ENCODE peak calls at places on chromosomes 12 and 14, in five cellular contexts. S, W, L, G and F are unnamed samples.

GRCh38 chr12:104863549-104863948 is 94.5 kb downstream of the SLC41A2 start:
- DNase-seq in L (no peak), G (no peak), W (peak), S (no peak), F (no peak)

GRCh38 chr12:94941440-94941862 is 62.0 kb downstream of the NDUFA12 start:
- DNase-seq in L (no peak), S (no peak), W (peak), G (no peak), F (peak)

GRCh38 chr12:124277394-124278222 is 17.3 kb upstream of the RFLNA start:
- DNase-seq in L (no peak), S (no peak), G (no peak), W (no peak), F (no peak)

GRCh38 chr14:58280954-58281787 is 17.2 kb upstream of the ARID4A start:
- DNase-seq in S (no peak), G (no peak), L (no peak), W (peak), F (peak)

GRCh38 chr12:5383961-5384360 is 47.9 kb upstream of the NTF3 start:
- DNase-seq in W (no peak), G (no peak), L (no peak), S (no peak), F (no peak)

GRCh38 chr14:32018391-32019092 is 58.6 kb upstream of the ARHGAP5 start:
- DNase-seq in W (no peak), L (no peak), S (peak), G (no peak), F (no peak)

GRCh38 chr12:2283910-2284309 is 231.1 kb downstream of the CACNA1C start:
- DNase-seq in S (no peak), W (peak), G (no peak), L (no peak), F (peak)

GRCh38 chr12:54509660-54510059 is 12.1 kb downstream of the NCKAP1L start:
- DNase-seq in L (no peak), G (no peak), W (no peak), S (no peak), F (no peak)

GRCh38 chr14:65159281-65160062 is 57.2 kb upstream of the MAX start:
- DNase-seq in W (no peak), L (no peak), G (no peak), S (no peak), F (no peak)

GRCh38 chr12:68203460-68203875 is 22.1 kb downstream of the IL26 start:
- DNase-seq in W (no peak), S (no peak), L (no peak), G (no peak), F (no peak)

GRCh38 chr14:75578099-75578785 is at the start of gene FLVCR2:
- DNase-seq in W (peak), S (peak), L (peak), G (peak), F (peak)

GRCh38 chr12:3520711-3521110 is 29.7 kb downstream of the PRMT8 start:
- DNase-seq in G (peak), L (no peak), S (no peak), W (no peak), F (no peak)

GRCh38 chr12:107091381-107091780 is 2.0 kb downstream of the CRY1 start:
- DNase-seq in W (peak), S (no peak), G (no peak), L (no peak), F (peak)

DNA sequence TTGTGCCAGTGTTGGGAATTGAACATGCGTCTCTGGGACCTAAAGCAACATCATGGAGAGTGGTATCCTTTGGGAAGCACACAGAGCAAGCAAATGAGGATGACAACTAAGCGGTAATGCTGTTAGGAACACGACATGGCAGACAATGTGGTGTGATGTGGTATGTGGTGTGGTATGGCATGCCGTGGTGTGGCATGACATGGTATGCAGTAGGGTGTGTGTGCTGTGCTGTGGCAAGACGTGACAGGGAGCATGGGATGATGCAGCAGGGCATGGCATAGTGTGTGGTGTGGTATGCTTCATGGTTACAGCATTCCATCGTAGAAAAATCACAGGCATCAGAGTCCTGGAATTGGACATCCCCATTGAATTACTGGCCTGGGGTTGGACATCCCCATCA is 108.7 kb downstream of the RTN1 start:
- DNase-seq in S (no peak), L (no peak), W (no peak), G (no peak), F (no peak)
- H3K23ac ChIP-seq in S (no peak), L (no peak), W (no peak), G (no peak), F (no peak)

GRCh38 chr14:61403411-61403810 is 82.0 kb downstream of the PRKCH start:
- DNase-seq in G (no peak), W (no peak), L (no peak), S (no peak), F (no peak)
- H2AK5ac ChIP-seq in G (no peak), W (no peak), L (no peak), S (no peak), F (no peak)

GRCh38 chr14:39593339-39593738 is 161.1 kb upstream of the FBXO33 start:
- DNase-seq in G (no peak), S (no peak), L (no peak), W (no peak), F (no peak)
- H3K23ac ChIP-seq in G (no peak), S (no peak), L (no peak), W (no peak), F (no peak)

DNA sequence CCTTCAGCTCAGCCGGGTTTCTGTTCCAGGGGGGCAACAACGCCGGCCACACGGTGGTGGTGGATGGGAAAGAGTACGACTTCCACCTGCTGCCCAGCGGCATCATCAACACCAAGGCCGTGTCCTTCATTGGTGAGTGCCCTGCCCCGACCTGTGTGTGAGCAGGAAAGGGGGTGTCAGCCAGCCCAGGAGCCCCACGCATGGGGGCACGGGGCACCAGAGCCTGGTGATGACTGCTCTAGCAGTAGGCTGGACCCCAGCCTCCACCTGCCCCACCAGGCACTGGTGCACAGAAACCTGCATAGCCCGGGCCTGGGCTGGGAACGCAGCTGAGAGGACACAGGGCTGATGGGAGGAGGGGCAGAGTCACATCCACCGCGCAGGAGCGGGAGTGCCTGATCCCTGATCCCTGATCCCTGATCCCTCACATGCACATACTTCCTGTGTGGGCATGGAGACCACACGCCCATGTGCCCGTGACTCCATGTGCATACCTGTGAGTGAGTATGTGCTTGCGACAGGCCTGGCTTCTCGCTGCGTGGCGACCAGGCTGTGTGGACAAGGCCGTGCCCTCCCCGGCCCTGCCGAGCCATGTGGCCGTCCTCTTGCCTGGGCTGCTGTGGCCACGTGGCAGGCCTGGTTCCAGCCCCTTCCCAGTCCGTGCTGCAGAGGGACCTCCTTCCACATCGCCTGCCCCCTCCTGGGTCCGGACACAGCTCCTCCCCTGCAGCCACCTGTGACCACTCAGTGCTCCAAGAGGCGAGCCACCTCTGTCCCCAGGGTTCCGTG is 11.2 kb downstream of the ADSS1 start:
- DNase-seq in W (no peak), G (no peak), L (no peak), S (no peak), F (no peak)
- H2AK5ac ChIP-seq in W (peak), G (no peak), L (no peak), S (peak), F (no peak)

DNA sequence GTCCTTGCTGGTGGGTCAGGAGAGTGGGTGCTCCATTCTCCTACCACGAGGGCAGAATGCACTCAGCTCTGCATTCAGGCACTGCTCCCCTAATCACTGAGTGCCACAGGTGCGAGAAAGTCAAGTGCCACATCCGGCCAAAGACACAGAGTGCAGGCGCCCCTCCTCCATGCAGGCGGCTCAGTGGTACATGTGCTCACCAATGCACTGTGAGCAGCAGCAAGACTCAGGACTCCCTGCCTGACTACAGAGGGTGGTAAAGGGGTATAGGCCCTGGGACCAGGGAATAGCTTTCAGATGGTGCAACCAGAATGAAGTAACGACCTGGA is 32.9 kb downstream of the ZFYVE21 start:
- DNase-seq in G (no peak), L (no peak), S (no peak), W (no peak), F (no peak)
- H3K23ac ChIP-seq in G (no peak), L (no peak), S (peak), W (no peak), F (no peak)

GRCh38 chr12:31989571-31989970 is 30.4 kb downstream of the RESF1 start:
- DNase-seq in L (no peak), G (no peak), S (no peak), W (no peak), F (no peak)
- H2AK5ac ChIP-seq in L (no peak), G (no peak), S (no peak), W (no peak), F (no peak)